ENCODE peak calls at places on chromosomes 16 and 17, in eight cellular contexts. K is thyroid gland, P is dorsolateral prefrontal cortex, A is left lung, L is left ventricle myocardium inferior, N is Peyer's patch, M is mesendoderm, J is tibial artery. F is an unnamed sample.

GRCh38 chr16:188674-189073 is 8.4 kb downstream of the HBQ1 start:
- DNase-seq in L (no peak), J (no peak), M (peak; percentile 46), K (no peak), P (no peak), A (no peak), N (no peak), F (no peak)

GRCh38 chr16:19578378-19578851 is 22.9 kb downstream of the VPS35L start:
- DNase-seq in N (no peak), L (no peak), A (no peak), J (no peak), M (no peak), K (no peak), P (peak; percentile 17), F (no peak)

GRCh38 chr16:85276741-85277140 is 164.5 kb upstream of the CIBAR2 start:
- DNase-seq in K (no peak), M (no peak), J (no peak), N (no peak), P (no peak), A (no peak), L (no peak), F (no peak)

GRCh38 chr17:81039854-81040758 is 5.2 kb downstream of the BAIAP2 start:
- DNase-seq in A (peak; percentile 74), N (no peak), J (no peak), M (no peak), L (no peak), P (no peak), K (no peak), F (no peak)

GRCh38 chr16:47970291-47970931 is 185.4 kb downstream of the ABCC12 start:
- DNase-seq in N (no peak), A (no peak), M (peak; percentile 87), J (no peak), K (no peak), L (no peak), P (no peak), F (no peak)

GRCh38 chr16:29898786-29899515 is 399 bp downstream of the SEZ6L2 start:
- DNase-seq in N (no peak), J (no peak), A (peak; percentile 83), L (no peak), P (no peak), K (no peak), M (no peak), F (no peak)

GRCh38 chr16:27745348-27745747 is 195.4 kb downstream of the KATNIP start:
- DNase-seq in P (no peak), L (no peak), N (no peak), A (no peak), M (peak; percentile 51), J (no peak), K (no peak), F (no peak)

GRCh38 chr17:57724038-57724728 is 20.9 kb downstream of the CCDC182 start:
- DNase-seq in L (no peak), K (no peak), A (no peak), J (no peak), N (no peak), P (no peak), M (peak; percentile 49), F (no peak)

GRCh38 chr17:42670199-42670924 is 6.4 kb downstream of the PLEKHH3 start:
- DNase-seq in K (no peak), N (no peak), A (no peak), M (peak; percentile 77), P (no peak), J (no peak), L (no peak), F (no peak)

GRCh38 chr17:38421224-38421841 is 6.9 kb upstream of the ARHGAP23 start:
- DNase-seq in J (no peak), N (no peak), K (no peak), L (no peak), P (no peak), A (no peak), M (no peak), F (no peak)

GRCh38 chr16:86632944-86633343 is 54.6 kb downstream of the FOXL1 start:
- DNase-seq in N (no peak), J (no peak), A (no peak), K (no peak), P (no peak), M (no peak), L (no peak), F (no peak)

GRCh38 chr17:78124836-78125137 is 3.8 kb downstream of the TMC6 start:
- DNase-seq in N (no peak), L (no peak), M (no peak), J (no peak), P (no peak), A (no peak), K (no peak), F (no peak)

GRCh38 chr17:40530988-40531971 is 29.9 kb upstream of the TNS4 start:
- DNase-seq in M (no peak), P (no peak), N (peak; percentile 38), J (no peak), K (peak; percentile 89), A (no peak), L (no peak), F (peak; percentile 76)

GRCh38 chr17:77698903-77699615 is 259.4 kb upstream of the TNRC6C start:
- DNase-seq in P (no peak), L (no peak), J (peak; percentile 42), A (no peak), M (no peak), K (no peak), N (no peak), F (no peak)

GRCh38 chr17:50621562-50621961 is 13.1 kb upstream of the ABCC3 start:
- DNase-seq in A (peak; percentile 64), L (no peak), N (no peak), K (no peak), M (no peak), P (peak; percentile 27), J (no peak), F (no peak)

GRCh38 chr17:83173997-83174858 is 94.8 kb downstream of the METRNL start:
- DNase-seq in K (no peak), A (peak; percentile 75), J (no peak), M (no peak), N (peak; percentile 45), L (no peak), P (no peak), F (no peak)

GRCh38 chr16:78183886-78184553 is 84.6 kb downstream of the WWOX start:
- DNase-seq in M (no peak), P (peak; percentile 67), N (no peak), A (no peak), K (peak; percentile 61), J (no peak), L (no peak), F (no peak)

GRCh38 chr17:28572294-28573099 is 1.2 kb upstream of the PIGS start:
- DNase-seq in J (no peak), K (no peak), N (peak; percentile 66), L (no peak), A (no peak), M (no peak), P (no peak), F (no peak)

GRCh38 chr16:67993207-67994036 is 5.9 kb downstream of the DPEP2 start:
- DNase-seq in K (peak; percentile 74), A (peak; percentile 97), L (peak; percentile 85), N (peak; percentile 85), M (peak; percentile 74), J (peak; percentile 84), P (peak; percentile 61), F (peak; percentile 73)

GRCh38 chr17:2551928-2552327 is 40.2 kb upstream of the METTL16 start:
- DNase-seq in M (peak; percentile 29), P (no peak), L (no peak), N (no peak), A (no peak), K (no peak), J (no peak), F (no peak)
- H3K27ac ChIP-seq in M (peak overlapping the region; percentile 57), P (no peak overlapping the region), L (no peak overlapping the region), N (no peak overlapping the region), A (no peak overlapping the region), K (no peak overlapping the region), J (no peak overlapping the region), F (no peak overlapping the region)

GRCh38 chr17:69042308-69042707 is 18.4 kb downstream of the ABCA9 start:
- DNase-seq in A (no peak), M (no peak), N (no peak), P (no peak), J (no peak), K (no peak), L (no peak), F (no peak)
- H3K27ac ChIP-seq in A (no peak overlapping the region), M (no peak overlapping the region), N (no peak overlapping the region), P (no peak overlapping the region), J (no peak overlapping the region), K (no peak overlapping the region), L (no peak overlapping the region), F (no peak overlapping the region)

DNA sequence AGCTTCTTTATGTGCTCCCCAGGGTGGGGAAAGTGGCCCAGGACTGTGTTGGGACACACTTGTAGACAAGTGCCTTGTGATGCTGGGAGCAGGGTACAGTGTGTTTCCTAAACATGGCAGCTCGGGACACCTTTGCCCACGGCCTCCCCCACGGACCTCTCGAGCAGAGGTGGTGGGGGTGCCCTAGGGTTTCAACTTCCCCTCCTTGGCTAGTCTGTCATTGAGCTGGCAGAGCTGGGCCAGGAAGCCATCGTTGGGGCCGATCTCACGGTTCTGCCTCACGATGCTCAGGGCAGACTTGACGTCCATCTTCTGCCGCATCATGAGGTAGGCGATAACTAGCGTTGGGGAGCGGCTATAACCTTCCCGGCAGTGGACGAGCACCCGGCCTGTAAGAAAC is 9.4 kb downstream of the DUSP3 start:
- DNase-seq in K (no peak), M (no peak), A (no peak), N (no peak), J (no peak), L (no peak), P (no peak), F (no peak)
- H3K27ac ChIP-seq in K (no peak overlapping the region), M (no peak overlapping the region), A (peak overlapping the region; percentile 29), N (no peak overlapping the region), J (no peak overlapping the region), L (peak overlapping the region; percentile 75), P (no peak overlapping the region), F (no peak overlapping the region)

GRCh38 chr17:34386343-34386924 is 23.4 kb upstream of the CCL1 start:
- DNase-seq in M (no peak), K (no peak), L (no peak), N (no peak), A (no peak), P (no peak), J (no peak), F (no peak)

GRCh38 chr17:34382586-34383224 is 19.7 kb upstream of the CCL1 start:
- DNase-seq in M (peak; percentile 60), J (no peak), L (no peak), A (no peak), P (no peak), K (no peak), N (no peak), F (no peak)

GRCh38 chr17:34383225-34383615 is 20.2 kb upstream of the CCL1 start:
- DNase-seq in P (no peak), K (no peak), L (no peak), J (no peak), M (no peak), N (no peak), A (no peak), F (no peak)

GRCh38 chr17:34384822-34385605 is 22.0 kb upstream of the CCL1 start:
- DNase-seq in L (no peak), K (no peak), P (no peak), J (no peak), N (no peak), M (no peak), A (no peak), F (no peak)

DNA sequence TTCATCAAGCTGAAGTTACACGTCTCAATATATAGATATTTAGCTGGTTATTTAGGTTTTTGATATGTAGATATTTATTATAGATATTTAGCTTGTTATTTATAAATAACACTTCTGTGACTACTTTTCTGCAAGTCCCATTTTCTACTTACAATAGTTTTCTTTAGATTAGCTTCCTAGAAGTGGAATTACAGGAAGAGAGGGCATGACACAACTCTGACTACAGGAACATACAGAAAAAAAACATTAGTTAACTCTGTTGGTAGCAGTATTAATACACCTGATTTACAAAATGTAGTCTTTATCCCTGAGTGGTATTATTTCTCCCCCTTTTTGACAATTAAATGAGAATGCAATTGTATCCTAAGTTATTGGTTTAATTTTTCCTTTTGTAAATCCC is 21.2 kb upstream of the CCL1 start:
- DNase-seq in A (no peak), J (no peak), N (no peak), K (no peak), L (no peak), P (no peak), M (no peak), F (no peak)
- H3K27ac ChIP-seq in A (no peak overlapping the region), J (no peak overlapping the region), N (no peak overlapping the region), K (no peak overlapping the region), L (no peak overlapping the region), P (no peak overlapping the region), M (no peak overlapping the region), F (no peak overlapping the region)

F was measured in CD4-positive, alpha-beta T cell.